ENCODE peak calls at places on chromosomes 1 and 21, in seven cellular contexts. One of them, this sample, is unnamed.

GRCh38 chr1:78607334-78607927 is 12.8 kb upstream of the IFI44L start:
- DNase-seq in stimulated activated CD8-positive, alpha-beta memory T cell treated with anti-CD3 and anti-CD28 coated beads, Interleukin-12 subunit alpha, Interleukin-12 subunit beta, amount 100 ng/mL, for 4 hours: no peak
- DNase-seq in left ventricle myocardium inferior: no peak
- DNase-seq in RPMI7951: peak; percentile 44
- DNase-seq in A172: peak; percentile 13
- DNase-seq in effector memory CD8-positive, alpha-beta T cell: no peak
- DNase-seq in Peyer's patch: no peak
- DNase-seq in this sample: peak; percentile 5

GRCh38 chr1:9827558-9828185 is 3.9 kb upstream of the CLSTN1 start:
- DNase-seq in stimulated activated CD8-positive, alpha-beta memory T cell treated with anti-CD3 and anti-CD28 coated beads, Interleukin-12 subunit alpha, Interleukin-12 subunit beta, amount 100 ng/mL, for 4 hours: no peak
- DNase-seq in left ventricle myocardium inferior: no peak
- DNase-seq in RPMI7951: no peak
- DNase-seq in A172: no peak
- DNase-seq in effector memory CD8-positive, alpha-beta T cell: no peak
- DNase-seq in Peyer's patch: no peak
- DNase-seq in this sample: no peak

GRCh38 chr1:20291621-20292020 is 946 bp downstream of the VWA5B1 start:
- DNase-seq in stimulated activated CD8-positive, alpha-beta memory T cell treated with anti-CD3 and anti-CD28 coated beads, Interleukin-12 subunit alpha, Interleukin-12 subunit beta, amount 100 ng/mL, for 4 hours: no peak
- DNase-seq in left ventricle myocardium inferior: no peak
- DNase-seq in RPMI7951: no peak
- DNase-seq in A172: no peak
- DNase-seq in effector memory CD8-positive, alpha-beta T cell: no peak
- DNase-seq in Peyer's patch: no peak
- DNase-seq in this sample: no peak

GRCh38 chr1:39395357-39395831 is 96.0 kb upstream of the BMP8A start:
- DNase-seq in stimulated activated CD8-positive, alpha-beta memory T cell treated with anti-CD3 and anti-CD28 coated beads, Interleukin-12 subunit alpha, Interleukin-12 subunit beta, amount 100 ng/mL, for 4 hours: no peak
- DNase-seq in left ventricle myocardium inferior: no peak
- DNase-seq in RPMI7951: peak; percentile 84
- DNase-seq in A172: peak; percentile 94
- DNase-seq in effector memory CD8-positive, alpha-beta T cell: no peak
- DNase-seq in Peyer's patch: no peak
- DNase-seq in this sample: peak; percentile 88

GRCh38 chr1:184386271-184387068 is at the start of gene C1orf21:
- DNase-seq in stimulated activated CD8-positive, alpha-beta memory T cell treated with anti-CD3 and anti-CD28 coated beads, Interleukin-12 subunit alpha, Interleukin-12 subunit beta, amount 100 ng/mL, for 4 hours: peak; percentile 69
- DNase-seq in left ventricle myocardium inferior: peak; percentile 94
- DNase-seq in RPMI7951: peak; percentile 86
- DNase-seq in A172: peak; percentile 81
- DNase-seq in effector memory CD8-positive, alpha-beta T cell: peak; percentile 85
- DNase-seq in Peyer's patch: peak; percentile 94
- DNase-seq in this sample: peak; percentile 80

GRCh38 chr1:12591267-12591938 is 26.6 kb downstream of the DHRS3 start:
- DNase-seq in stimulated activated CD8-positive, alpha-beta memory T cell treated with anti-CD3 and anti-CD28 coated beads, Interleukin-12 subunit alpha, Interleukin-12 subunit beta, amount 100 ng/mL, for 4 hours: no peak
- DNase-seq in left ventricle myocardium inferior: peak; percentile 77
- DNase-seq in RPMI7951: no peak
- DNase-seq in A172: no peak
- DNase-seq in effector memory CD8-positive, alpha-beta T cell: no peak
- DNase-seq in Peyer's patch: no peak
- DNase-seq in this sample: no peak

GRCh38 chr1:231385118-231385748 is 36.9 kb downstream of the EGLN1 start:
- DNase-seq in stimulated activated CD8-positive, alpha-beta memory T cell treated with anti-CD3 and anti-CD28 coated beads, Interleukin-12 subunit alpha, Interleukin-12 subunit beta, amount 100 ng/mL, for 4 hours: no peak
- DNase-seq in left ventricle myocardium inferior: no peak
- DNase-seq in RPMI7951: no peak
- DNase-seq in A172: peak; percentile 24
- DNase-seq in effector memory CD8-positive, alpha-beta T cell: no peak
- DNase-seq in Peyer's patch: no peak
- DNase-seq in this sample: no peak

GRCh38 chr1:196481616-196482015 is 126.6 kb downstream of the KCNT2 start:
- DNase-seq in stimulated activated CD8-positive, alpha-beta memory T cell treated with anti-CD3 and anti-CD28 coated beads, Interleukin-12 subunit alpha, Interleukin-12 subunit beta, amount 100 ng/mL, for 4 hours: no peak
- DNase-seq in left ventricle myocardium inferior: no peak
- DNase-seq in RPMI7951: no peak
- DNase-seq in A172: no peak
- DNase-seq in effector memory CD8-positive, alpha-beta T cell: no peak
- DNase-seq in Peyer's patch: no peak
- DNase-seq in this sample: no peak

GRCh38 chr21:39676054-39676771 is 63.5 kb downstream of the B3GALT5 start:
- DNase-seq in stimulated activated CD8-positive, alpha-beta memory T cell treated with anti-CD3 and anti-CD28 coated beads, Interleukin-12 subunit alpha, Interleukin-12 subunit beta, amount 100 ng/mL, for 4 hours: no peak
- DNase-seq in left ventricle myocardium inferior: peak; percentile 31
- DNase-seq in RPMI7951: peak; percentile 46
- DNase-seq in A172: no peak
- DNase-seq in effector memory CD8-positive, alpha-beta T cell: no peak
- DNase-seq in Peyer's patch: no peak
- DNase-seq in this sample: peak; percentile 97